ENCODE peak calls at places on chromosomes 16 and 17, in six cellular contexts. P, O, G, H, X and W are unnamed samples.

GRCh38 chr17:50423553-50424159 is 2.4 kb upstream of the ACSF2 start:
- DNase-seq in P (peak), G (no peak), X (no peak), O (peak), H (no peak), W (no peak)

GRCh38 chr17:58666858-58667267 is 25.0 kb downstream of the TEX14 start:
- DNase-seq in X (peak), H (no peak), P (no peak), G (peak), O (peak), W (peak)

GRCh38 chr16:81265658-81266451 is 27.4 kb downstream of the BCO1 start:
- DNase-seq in P (no peak), H (no peak), G (peak), X (peak), O (peak), W (peak)

GRCh38 chr17:51860934-51861561 is 297.5 kb downstream of the CA10 start:
- DNase-seq in G (no peak), O (no peak), P (peak), H (no peak), X (peak), W (peak)

GRCh38 chr16:23950898-23951297 is 115.1 kb downstream of the PRKCB start:
- DNase-seq in H (no peak), P (no peak), O (no peak), G (no peak), X (no peak), W (no peak)

GRCh38 chr16:57091990-57092785 is at the start of gene CPNE2:
- DNase-seq in G (no peak), X (peak), P (no peak), H (peak), O (peak), W (peak)

GRCh38 chr16:2429037-2429770 is at the start of gene CCNF:
- DNase-seq in G (peak), O (peak), P (peak), X (peak), H (peak), W (peak)

GRCh38 chr17:40490289-40490853 is 11.1 kb downstream of the TNS4 start:
- DNase-seq in X (peak), G (peak), H (peak), P (peak), O (peak), W (no peak)

GRCh38 chr17:21524211-21524591 is 148.0 kb downstream of the KCNJ12 start:
- DNase-seq in G (no peak), O (no peak), X (no peak), H (no peak), P (no peak), W (no peak)

GRCh38 chr17:6496116-6496481 is 51.8 kb downstream of the PIMREG start:
- DNase-seq in O (no peak), X (no peak), P (no peak), H (no peak), G (no peak), W (peak)

GRCh38 chr17:63946440-63947363 is 14.6 kb upstream of the CD79B start:
- DNase-seq in P (no peak), G (no peak), X (peak), H (no peak), O (no peak), W (no peak)

GRCh38 chr17:58388302-58389190 is 28.8 kb downstream of the RNF43 start:
- DNase-seq in G (no peak), X (no peak), O (no peak), H (no peak), P (no peak), W (no peak)

GRCh38 chr16:57614546-57615343 is 13.7 kb upstream of the ADGRG1 start:
- DNase-seq in H (no peak), X (peak), P (no peak), G (no peak), O (no peak), W (no peak)

GRCh38 chr16:14284930-14285541 is 213.9 kb downstream of the MRTFB start:
- DNase-seq in X (no peak), P (no peak), G (no peak), H (no peak), O (peak), W (peak)

GRCh38 chr16:76278976-76279375 is 1.8 kb downstream of the CNTNAP4 start:
- DNase-seq in H (no peak), O (no peak), G (no peak), P (peak), X (no peak), W (no peak)

GRCh38 chr16:55035037-55035436 is 104.4 kb downstream of the IRX5 start:
- DNase-seq in H (no peak), P (peak), X (peak), G (no peak), O (no peak), W (no peak)

GRCh38 chr16:89375021-89375420 is 115.3 kb downstream of the ANKRD11 start:
- DNase-seq in H (no peak), P (no peak), O (no peak), X (no peak), G (no peak), W (no peak)

GRCh38 chr17:50198026-50198669 is 3.3 kb downstream of the COL1A1 start:
- DNase-seq in P (peak), G (no peak), X (peak), O (peak), H (peak), W (no peak)

GRCh38 chr16:28140788-28141618 is 70.8 kb downstream of the XPO6 start:
- DNase-seq in O (no peak), G (no peak), P (no peak), H (no peak), X (no peak), W (no peak)

GRCh38 chr17:79290726-79291125 is 216.1 kb downstream of the ENGASE start:
- DNase-seq in G (no peak), X (no peak), H (no peak), O (no peak), P (no peak), W (no peak)

GRCh38 chr16:10827691-10828341 is 9.2 kb upstream of the TVP23A start:
- DNase-seq in P (peak), G (peak), O (peak), H (no peak), X (peak), W (no peak)

GRCh38 chr17:75876190-75876937 is 2.0 kb downstream of the TRIM47 start:
- DNase-seq in O (no peak), P (peak), G (no peak), X (peak), H (no peak), W (no peak)

GRCh38 chr16:19645557-19645981 is 72.5 kb downstream of the KNOP1 start:
- DNase-seq in H (no peak), X (peak), O (peak), P (no peak), G (peak), W (no peak)

GRCh38 chr17:32486701-32487459 is at the start of gene CDK5R1:
- DNase-seq in H (no peak), O (no peak), P (peak), G (no peak), X (peak), W (no peak)

GRCh38 chr16:70391881-70392481 is 45.3 kb downstream of the DDX19A start:
- DNase-seq in O (peak), G (peak), X (no peak), P (peak), H (peak), W (no peak)

GRCh38 chr16:50023626-50024025 is 1.4 kb upstream of the CNEP1R1 start:
- DNase-seq in X (no peak), O (no peak), P (no peak), G (no peak), H (no peak), W (no peak)

GRCh38 chr17:44212507-44213402 is 6.7 kb downstream of the UBTF start:
- DNase-seq in O (no peak), G (no peak), P (no peak), H (no peak), X (no peak), W (no peak)

GRCh38 chr16:22183335-22183734 is 21.0 kb downstream of the SDR42E2 start:
- DNase-seq in H (no peak), X (no peak), P (no peak), O (no peak), G (no peak), W (no peak)

DNA sequence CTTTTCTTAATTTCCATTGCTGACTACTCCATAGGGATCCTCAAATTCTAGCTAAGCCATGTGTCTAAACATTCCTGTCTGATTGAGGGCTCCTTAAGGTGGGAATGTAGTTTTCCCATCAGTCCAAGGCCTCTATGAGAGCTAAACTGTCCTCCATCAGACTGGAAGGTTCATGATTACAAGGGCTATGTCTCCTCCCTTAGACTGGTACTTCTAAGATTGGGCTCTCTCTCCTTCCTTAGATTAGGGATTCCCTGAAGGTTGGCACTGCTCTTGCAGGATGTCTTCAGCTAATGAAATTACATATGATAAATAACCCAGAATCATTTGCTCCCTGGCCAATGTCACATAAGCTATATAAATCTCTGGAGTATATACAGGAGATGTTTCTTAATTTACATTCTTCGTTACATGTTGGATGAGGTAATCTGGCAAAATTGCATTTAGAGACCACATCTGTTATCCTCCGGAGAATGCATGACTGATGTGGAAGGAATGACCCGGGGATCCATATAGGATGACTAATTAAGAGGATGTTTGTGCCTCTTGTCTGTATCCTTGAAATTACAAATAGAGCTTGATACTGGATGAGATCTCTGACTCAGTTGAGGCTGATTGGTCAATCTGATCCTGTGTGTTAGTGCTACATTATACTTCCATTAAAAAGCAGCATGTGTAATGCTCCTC is 14.2 kb downstream of the B4GALNT2 start:
- DNase-seq in X (no peak), P (peak), H (no peak), O (no peak), G (no peak), W (no peak)
- H3K27ac ChIP-seq in X (no peak), P (peak), H (no peak), O (no peak), G (no peak), W (no peak)

GRCh38 chr16:66653581-66654350 is 42.8 kb downstream of the CMTM4 start:
- DNase-seq in X (no peak), H (no peak), O (no peak), G (no peak), P (no peak), W (no peak)

GRCh38 chr16:66658860-66659190 is 37.7 kb downstream of the CMTM4 start:
- DNase-seq in O (no peak), X (no peak), P (no peak), G (no peak), H (no peak), W (no peak)

GRCh38 chr16:66658143-66658859 is 38.2 kb downstream of the CMTM4 start:
- DNase-seq in G (no peak), H (no peak), P (no peak), X (no peak), O (no peak), W (no peak)

GRCh38 chr16:66652661-66653060 is 43.9 kb downstream of the CMTM4 start:
- DNase-seq in O (no peak), X (no peak), H (no peak), G (no peak), P (no peak), W (no peak)

GRCh38 chr16:66656547-66656946 is 40.0 kb downstream of the CMTM4 start:
- DNase-seq in O (no peak), X (no peak), H (no peak), G (no peak), P (peak), W (no peak)
- H3K27ac ChIP-seq in O (no peak), X (no peak), H (no peak), G (no peak), P (no peak), W (peak)

GRCh38 chr17:68290268-68290954 is 516 bp downstream of the SLC16A6 start:
- DNase-seq in O (no peak), X (peak), P (no peak), H (peak), G (no peak), W (no peak)

GRCh38 chr17:68291836-68292688 is 767 bp downstream of the ARSG start:
- DNase-seq in O (peak), X (peak), H (peak), G (peak), P (peak), W (peak)

GRCh38 chr17:68289936-68290267 is 1.0 kb downstream of the SLC16A6 start:
- DNase-seq in G (no peak), O (no peak), P (no peak), X (no peak), H (no peak), W (no peak)

GRCh38 chr17:68292689-68293040 is 1.4 kb downstream of the ARSG start:
- DNase-seq in P (no peak), G (no peak), O (no peak), X (no peak), H (no peak), W (no peak)

DNA sequence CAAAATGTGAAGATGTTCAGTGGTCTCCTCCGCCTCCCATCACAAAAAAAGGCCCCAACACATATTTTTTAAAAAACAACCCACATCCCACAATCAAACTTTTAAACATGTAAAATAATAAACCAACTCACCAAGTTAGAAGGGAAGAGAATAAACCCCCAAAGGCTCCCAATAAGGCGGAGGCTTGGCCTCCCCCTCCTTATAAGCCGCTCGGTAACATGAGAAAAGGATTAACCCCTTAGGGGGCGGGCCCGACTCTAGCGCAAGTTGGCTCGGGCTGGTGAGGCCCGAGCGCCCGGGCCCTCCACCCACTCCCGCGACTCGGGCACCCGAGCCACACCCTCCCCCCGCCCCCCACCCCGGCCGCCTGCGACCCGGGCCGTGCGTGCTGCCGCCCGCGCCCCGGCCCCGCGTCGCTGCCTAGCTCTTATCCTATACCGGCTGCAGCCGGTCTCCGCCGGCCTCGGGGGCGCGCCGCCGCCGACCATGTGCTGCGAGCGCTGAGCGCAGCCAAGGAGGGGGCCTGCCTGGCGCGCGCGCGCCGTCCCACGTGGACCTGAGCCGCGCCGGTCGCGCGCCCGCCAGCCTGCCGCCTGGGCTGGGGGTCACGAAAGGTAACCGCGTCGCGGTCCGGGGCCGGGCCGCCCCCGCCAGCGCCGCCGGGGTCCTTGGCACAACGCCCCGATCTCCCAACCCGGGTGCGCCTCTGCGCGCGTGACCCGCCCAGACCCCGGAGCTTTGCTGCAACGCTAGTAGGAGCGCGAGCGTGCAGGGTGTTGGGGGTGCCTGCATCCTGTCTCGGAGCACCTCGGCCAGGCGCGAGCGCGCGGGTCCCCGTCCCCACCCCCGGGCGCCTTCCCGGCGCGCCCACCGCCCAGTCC is at the start of the genes ARSG and SLC16A6:
- DNase-seq in P (no peak), G (peak), O (peak), X (peak), H (peak), W (peak)
- H3K27ac ChIP-seq in P (no peak), G (no peak), O (peak), X (peak), H (peak), W (peak)

DNA sequence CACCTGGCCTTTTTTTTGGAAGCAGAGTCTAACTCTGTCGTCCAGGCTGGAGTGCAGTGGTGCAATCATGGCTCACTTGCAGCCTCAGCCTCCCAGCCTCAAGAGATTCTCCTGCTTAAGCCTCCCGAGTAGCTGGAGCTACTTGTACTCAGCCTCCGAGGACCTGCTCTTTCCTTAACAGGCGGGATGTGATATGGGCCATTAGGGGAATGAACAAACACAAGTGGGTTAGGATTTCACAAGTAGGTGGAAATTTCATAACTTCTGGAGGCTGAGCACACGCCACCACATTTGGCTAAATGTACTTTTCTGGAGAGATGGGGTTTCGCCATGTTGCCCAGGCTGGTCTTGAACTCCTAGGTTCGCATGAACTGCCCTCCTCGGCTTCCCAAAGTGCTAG is 4.1 kb downstream of the PAM16 start:
- DNase-seq in O (no peak), P (no peak), H (no peak), G (no peak), X (no peak), W (no peak)
- H3K27ac ChIP-seq in O (peak), P (no peak), H (no peak), G (no peak), X (no peak), W (no peak)

DNA sequence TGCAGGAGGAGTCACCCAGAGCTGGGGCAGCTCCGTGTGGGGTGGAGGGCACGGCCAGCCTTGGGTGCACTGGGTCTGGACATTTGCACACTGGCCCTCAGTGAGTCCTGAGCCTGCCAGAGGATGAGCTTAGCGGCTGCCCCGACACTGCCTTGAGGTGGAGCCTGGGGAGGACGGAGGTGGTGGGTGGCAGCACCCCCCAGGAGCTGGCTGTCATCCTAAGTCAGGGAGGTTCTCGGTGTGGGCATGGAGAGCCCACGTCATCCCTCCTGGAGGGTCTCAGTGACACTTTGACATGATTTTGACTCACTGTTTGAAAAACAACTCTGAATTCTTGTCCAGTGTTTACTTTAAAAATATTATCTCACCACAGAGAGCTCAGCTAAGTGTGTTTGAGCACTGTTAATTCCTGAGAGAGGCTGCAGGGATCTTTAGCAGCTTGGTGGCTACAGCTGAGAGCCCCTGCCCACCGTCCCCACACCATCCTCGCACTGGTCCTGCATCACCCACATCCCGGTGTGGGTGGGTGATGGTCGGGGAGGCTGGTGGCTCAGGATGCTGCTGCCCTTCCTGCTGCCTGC is 63.1 kb downstream of the BANP start:
- DNase-seq in G (no peak), X (no peak), H (no peak), P (no peak), O (no peak), W (no peak)
- H3K27ac ChIP-seq in G (no peak), X (peak), H (no peak), P (no peak), O (no peak), W (no peak)

DNA sequence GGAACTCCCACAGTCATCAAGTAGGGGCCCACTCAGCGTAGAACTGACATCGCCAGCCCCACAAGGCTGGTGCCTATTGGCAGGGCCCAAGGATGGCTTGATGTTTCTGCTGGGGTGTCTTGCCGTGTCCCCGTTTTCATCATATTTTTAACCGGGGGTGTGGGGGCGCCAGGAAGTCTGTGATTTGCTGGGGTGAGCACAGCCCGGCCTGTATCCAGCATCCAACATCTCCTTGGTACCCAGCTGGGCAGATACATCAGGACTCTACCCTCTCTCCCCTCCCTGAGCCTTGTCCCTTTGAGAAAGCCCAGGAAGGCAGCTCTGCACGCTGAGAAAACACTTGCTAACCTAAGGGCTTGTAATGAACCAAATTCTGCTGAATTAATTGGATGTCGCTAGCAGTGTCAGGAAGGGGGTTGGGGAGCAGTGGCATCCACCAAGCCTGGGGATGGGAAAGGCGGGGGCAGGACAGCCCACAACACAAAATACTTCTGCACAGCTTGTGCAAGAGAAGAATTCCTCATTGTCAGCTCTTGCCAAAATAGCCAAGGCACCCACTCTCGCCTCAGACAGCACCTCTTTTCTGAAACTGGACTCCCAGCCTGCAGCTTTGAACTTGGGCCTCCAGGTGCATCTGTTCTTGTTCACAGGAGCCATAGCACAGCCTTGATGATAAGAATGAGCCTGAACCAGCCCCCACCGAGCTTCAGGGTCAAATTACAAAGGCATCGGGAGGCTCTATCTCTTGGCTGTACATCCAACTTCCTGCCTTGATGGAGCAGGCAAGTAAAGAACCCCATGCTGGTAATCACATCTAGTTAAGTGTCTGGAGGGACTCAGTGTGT is 63.7 kb upstream of the LYRM9 start:
- DNase-seq in H (no peak), X (no peak), G (no peak), O (no peak), P (no peak), W (no peak)
- H3K27ac ChIP-seq in H (no peak), X (no peak), G (peak), O (no peak), P (no peak), W (no peak)